ENCODE peak calls at places on chromosome X, in five cellular contexts. I is heart right ventricle; J is brain microvascular endothelial cell; P is epithelial cell of esophagus; O is CD4-positive, CD25-positive, alpha-beta regulatory T cell. C is an unnamed sample.

GRCh38 chrX:109709129-109709631 is 23.9 kb downstream of the ACSL4 start:
- DNase-seq in J (no peak), P (peak; percentile 63), I (no peak), O (no peak), C (no peak)

GRCh38 chrX:47143894-47144625 is 442 bp downstream of the NDUFB11 start:
- DNase-seq in O (no peak), I (peak; percentile 35), J (no peak), P (peak; percentile 41), C (no peak)

GRCh38 chrX:101383679-101384078 is 2.3 kb downstream of the BTK start:
- DNase-seq in P (no peak), O (no peak), J (no peak), I (no peak), C (no peak)

GRCh38 chrX:130111220-130111934 is 1.1 kb upstream of the ELF4 start:
- DNase-seq in J (no peak), P (peak; percentile 79), O (no peak), I (peak; percentile 19), C (no peak)

GRCh38 chrX:526295-527224 is 104.0 kb upstream of the SHOX start:
- DNase-seq in P (no peak), O (no peak), I (no peak), J (no peak), C (no peak)

GRCh38 chrX:13101439-13102139 is 57.2 kb upstream of the FAM9C start:
- DNase-seq in P (peak; percentile 93), O (no peak), J (peak; percentile 88), I (peak; percentile 42), C (no peak)

GRCh38 chrX:6067600-6067999 is 161.1 kb downstream of the NLGN4X start:
- DNase-seq in I (no peak), O (no peak), J (no peak), P (peak; percentile 63), C (no peak)

GRCh38 chrX:71619193-71619592 is 882 bp upstream of the CXCR3 start:
- DNase-seq in P (no peak), O (peak; percentile 27), I (no peak), J (no peak), C (no peak)

GRCh38 chrX:16807976-16808542 is 21.8 kb downstream of the TXLNG start:
- DNase-seq in P (peak; percentile 52), J (peak; percentile 15), O (no peak), I (no peak), C (no peak)

GRCh38 chrX:45505214-45505613 is 304.5 kb upstream of the DIPK2B start:
- DNase-seq in I (no peak), P (peak; percentile 88), O (no peak), J (peak; percentile 45), C (no peak)

GRCh38 chrX:17377795-17378194 is 2.8 kb downstream of the NHS start:
- DNase-seq in O (no peak), I (no peak), P (peak; percentile 35), J (no peak), C (no peak)

GRCh38 chrX:78165425-78165824 is 26.0 kb upstream of the TAF9B start:
- DNase-seq in P (no peak), I (no peak), J (no peak), O (no peak), C (no peak)

GRCh38 chrX:150683536-150684146 is 9.6 kb upstream of the MTMR1 start:
- DNase-seq in O (no peak), I (no peak), J (no peak), P (peak; percentile 56), C (no peak)

GRCh38 chrX:118325453-118325852 is 20.5 kb upstream of the WDR44 start:
- DNase-seq in P (peak; percentile 8), J (no peak), I (no peak), O (no peak), C (no peak)

GRCh38 chrX:2351321-2351720 is 149.5 kb downstream of the DHRSX start:
- DNase-seq in O (no peak), J (peak; percentile 83), P (peak; percentile 79), I (no peak), C (peak; percentile 71)

GRCh38 chrX:74232859-74233258 is 71.1 kb upstream of the ZCCHC13 start:
- DNase-seq in J (peak; percentile 16), P (peak; percentile 44), O (no peak), I (no peak), C (no peak)

GRCh38 chrX:134999469-134999868 is 8.7 kb downstream of the SMIM10 start:
- DNase-seq in I (no peak), O (no peak), J (no peak), P (peak; percentile 43), C (no peak)

GRCh38 chrX:16573781-16574180 is 76.2 kb upstream of the S100G start:
- DNase-seq in O (no peak), J (peak; percentile 71), I (no peak), P (peak; percentile 13), C (peak; percentile 8)

GRCh38 chrX:22300130-22300529 is 27.4 kb downstream of the CBLL2 start:
- DNase-seq in J (peak; percentile 43), O (no peak), P (peak; percentile 65), I (no peak), C (peak; percentile 56)

GRCh38 chrX:65601530-65602281 is 65.7 kb upstream of the MSN start:
- DNase-seq in J (peak; percentile 87), P (peak; percentile 65), O (no peak), I (peak; percentile 76), C (peak; percentile 60)

GRCh38 chrX:13005671-13006473 is 31.0 kb downstream of the TMSB4X start:
- DNase-seq in O (no peak), I (no peak), P (no peak), J (no peak), C (no peak)

GRCh38 chrX:118228456-118228855 is 111.8 kb upstream of the KLHL13 start:
- DNase-seq in J (no peak), I (no peak), O (no peak), P (no peak), C (no peak)

GRCh38 chrX:153032397-153033118 is 23.7 kb upstream of the PNMA3 start:
- DNase-seq in P (peak; percentile 14), I (peak; percentile 79), O (peak; percentile 33), J (peak; percentile 25), C (no peak)

DNA sequence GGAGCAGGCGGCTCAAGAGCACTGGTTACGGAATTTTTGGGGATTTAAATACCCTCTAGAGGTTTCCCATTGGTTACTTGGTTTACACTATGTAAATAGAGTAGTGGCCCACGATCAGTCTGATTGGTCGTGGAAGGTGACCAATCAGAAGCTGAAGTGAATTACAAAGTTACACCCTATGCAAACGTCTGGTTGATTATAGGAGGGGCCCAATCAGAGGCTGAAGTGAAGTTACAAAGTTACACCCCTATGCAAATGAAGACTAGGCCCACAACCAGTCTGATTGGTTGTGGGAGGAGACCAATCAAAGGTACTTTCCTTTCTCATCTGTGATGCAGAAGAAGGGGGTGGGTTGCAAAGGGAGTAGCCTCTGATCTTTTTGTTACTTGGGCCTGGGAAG is 45.1 kb upstream of the HSD17B10 start:
- DNase-seq in I (no peak), J (no peak), O (no peak), P (peak; percentile 15), C (no peak)
- H3K4me3 ChIP-seq in I (no peak overlapping the region), J (no peak overlapping the region), O (no peak overlapping the region), P (no peak overlapping the region), C (no peak overlapping the region)

DNA sequence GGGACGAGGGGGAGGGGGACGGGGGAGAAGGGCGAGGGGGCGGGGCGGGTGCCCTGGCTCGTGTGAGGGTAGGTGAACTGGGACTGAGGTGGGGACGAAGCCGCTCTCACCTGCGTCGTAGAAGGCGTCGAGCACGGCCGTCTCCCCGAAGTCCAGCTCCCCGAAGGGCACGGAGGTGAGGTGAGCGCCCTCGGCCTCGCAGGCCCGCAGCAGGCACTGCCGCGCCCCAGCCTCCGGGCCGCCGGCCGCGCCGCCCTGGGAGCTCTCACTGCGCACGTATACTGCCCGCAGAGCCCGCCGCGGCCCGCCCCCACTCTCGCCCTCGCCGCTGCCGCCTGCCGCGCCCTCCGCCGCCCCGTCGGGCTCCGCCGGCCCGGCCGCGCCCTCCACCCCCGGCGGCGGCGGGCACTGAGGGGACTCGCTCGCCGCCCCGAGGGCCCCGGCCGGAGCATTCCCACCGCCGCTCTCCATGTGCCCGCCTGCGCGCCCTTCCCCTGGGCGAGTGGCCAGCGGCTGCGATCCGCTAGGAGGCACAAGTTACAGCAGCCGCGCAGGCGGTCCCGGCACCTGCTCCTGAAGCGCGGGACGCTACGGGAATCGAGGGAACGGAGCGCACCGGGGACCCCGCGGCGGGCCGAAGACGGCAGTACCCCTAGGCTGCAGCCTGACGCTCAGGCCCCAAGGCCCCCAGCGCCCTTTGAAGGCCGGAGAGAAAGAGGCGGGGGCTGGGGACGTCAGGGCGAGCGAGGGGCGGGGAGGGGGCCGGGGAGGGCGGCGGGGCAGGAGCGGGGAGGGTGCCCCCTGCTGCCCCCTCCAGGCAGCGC is at the start of gene MAP3K15:
- DNase-seq in J (no peak), P (peak; percentile 5), O (peak; percentile 0), I (peak; percentile 23), C (no peak)
- H3K4me3 ChIP-seq in J (peak within 1 kb of the TSS; percentile 15), P (no peak within 1 kb of the TSS), O (no peak within 1 kb of the TSS), I (peak within 1 kb of the TSS; percentile 32), C (no peak within 1 kb of the TSS)

DNA sequence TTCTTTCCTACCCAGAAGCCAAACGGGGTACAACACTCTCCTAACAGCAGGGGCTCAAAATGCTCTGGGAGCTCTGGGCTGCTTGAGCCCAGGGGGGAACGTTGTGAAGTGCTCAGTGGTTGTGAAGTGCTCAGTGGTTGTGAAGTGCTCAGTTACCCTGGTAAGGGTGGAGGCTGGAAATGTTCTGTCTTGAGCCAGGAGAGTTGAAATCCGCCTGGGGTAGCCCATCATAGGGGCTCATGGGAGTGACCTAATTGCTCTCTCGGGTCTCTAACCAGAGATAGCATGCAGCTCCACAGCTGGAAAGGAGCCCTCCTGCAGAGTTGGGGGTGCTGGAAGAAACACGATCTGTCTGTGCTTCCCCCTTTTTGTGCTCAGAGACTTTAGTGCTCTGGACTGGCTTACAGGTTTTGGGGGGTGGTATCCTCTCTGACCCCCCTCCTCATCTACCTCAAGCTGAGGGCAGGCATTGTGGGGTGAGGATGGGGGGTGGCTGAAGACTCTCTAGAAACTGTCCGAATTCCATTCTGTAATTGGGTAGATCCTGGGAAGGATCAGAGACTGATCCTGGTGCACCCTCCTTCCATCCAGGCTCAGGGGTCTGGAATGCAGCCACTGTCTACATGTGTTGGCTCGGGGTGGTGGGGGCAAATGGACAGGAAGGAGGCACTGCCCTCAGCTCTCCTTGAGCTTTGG is 2.7 kb downstream of the EFNB1 start:
- DNase-seq in I (no peak), O (no peak), J (no peak), P (no peak), C (no peak)
- H3K4me3 ChIP-seq in I (peak overlapping the region; percentile 78), O (peak overlapping the region; percentile 19), J (peak overlapping the region; percentile 70), P (peak overlapping the region; percentile 78), C (peak overlapping the region; percentile 74)

GRCh38 chrX:29662759-29663503 is 552.4 kb upstream of the MAGEB2 start:
- DNase-seq in J (peak; percentile 91), O (no peak), P (peak; percentile 92), I (no peak), C (peak; percentile 48)

GRCh38 chrX:29659911-29660310 is 555.5 kb upstream of the MAGEB2 start:
- DNase-seq in O (no peak), P (no peak), J (no peak), I (no peak), C (no peak)

GRCh38 chrX:29665532-29665931 is 549.8 kb upstream of the MAGEB2 start:
- DNase-seq in J (no peak), I (no peak), O (no peak), P (no peak), C (no peak)

GRCh38 chrX:29662101-29662500 is 553.3 kb upstream of the MAGEB2 start:
- DNase-seq in P (peak; percentile 66), O (no peak), J (peak; percentile 27), I (no peak), C (no peak)

DNA sequence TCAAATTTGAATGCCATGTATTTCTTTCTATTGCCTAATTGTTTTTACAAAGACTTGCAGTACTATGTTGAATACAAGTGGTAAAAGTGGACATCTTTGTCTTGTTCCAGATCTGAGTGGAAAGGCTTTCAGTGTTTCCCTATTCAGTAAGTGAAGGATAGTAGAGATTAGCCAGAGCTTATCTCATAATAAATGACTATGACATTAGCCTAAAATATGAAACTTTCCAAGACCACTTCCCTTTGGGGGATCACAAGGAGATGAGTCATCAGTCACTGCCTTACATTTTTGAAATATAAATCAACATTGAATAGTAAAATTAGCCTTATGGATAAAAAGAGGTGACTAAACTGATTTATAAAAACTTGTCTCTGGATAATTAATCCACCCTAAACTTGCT is 554.1 kb upstream of the MAGEB2 start:
- DNase-seq in O (no peak), P (peak; percentile 0), I (no peak), J (peak; percentile 59), C (no peak)
- H3K4me3 ChIP-seq in O (no peak overlapping the region), P (no peak overlapping the region), I (no peak overlapping the region), J (no peak overlapping the region), C (no peak overlapping the region)

C was measured in AG09309.